ENCODE peak calls at places on chromosome 21, in five cellular contexts. U is hypothalamus, I is NCI-H524, B is NCI-H69, S is NCI-H1092 treated with DMSO at 0.1 percent for 48 hours. Y is an unnamed sample.

GRCh38 chr21:28541371-28542112 is 451.1 kb downstream of the LTN1 start:
- DNase-seq in S (no peak), U (no peak), B (no peak), I (no peak), Y (no peak)

GRCh38 chr21:46354518-46354917 is 30.6 kb downstream of the PCNT start:
- DNase-seq in I (no peak), U (no peak), B (no peak), S (no peak), Y (no peak)

GRCh38 chr21:25639922-25640670 is 1.0 kb downstream of the JAM2 start:
- DNase-seq in U (peak), B (peak), I (peak), S (no peak), Y (no peak)

GRCh38 chr21:35987475-35987874 is 72.9 kb downstream of the SETD4 start:
- DNase-seq in U (no peak), B (peak), S (no peak), I (no peak), Y (no peak)

GRCh38 chr21:45013271-45013841 is 61.0 kb upstream of the ADARB1 start:
- DNase-seq in U (no peak), S (no peak), B (peak), I (no peak), Y (no peak)

GRCh38 chr21:45253180-45253579 is 34.5 kb downstream of the POFUT2 start:
- DNase-seq in U (no peak), I (no peak), B (no peak), S (no peak), Y (no peak)

GRCh38 chr21:33047231-33047630 is 21.5 kb downstream of the OLIG2 start:
- DNase-seq in I (peak), B (no peak), U (no peak), S (no peak), Y (no peak)

GRCh38 chr21:45874716-45875415 is 106.7 kb upstream of the COL6A1 start:
- DNase-seq in I (peak), U (no peak), B (no peak), S (no peak), Y (no peak)

Y was measured in Panc1.